ENCODE peak calls at places on chromosome 9, in five cellular contexts. W, O, D, C and A are unnamed samples.

GRCh38 chr9:127754761-127755557 is 19.9 kb upstream of the TOR2A start:
- DNase-seq in W (no peak), O (peak; percentile 77), D (no peak), C (peak; percentile 32), A (peak; percentile 79)

GRCh38 chr9:135878528-135879236 is 28.7 kb downstream of the CAMSAP1 start:
- DNase-seq in W (no peak), O (no peak), D (no peak), C (no peak), A (no peak)

GRCh38 chr9:13014484-13014883 is 239.7 kb downstream of the LURAP1L start:
- DNase-seq in W (no peak), O (no peak), D (peak; percentile 27), C (no peak), A (no peak)

GRCh38 chr9:127428348-127428747 is 4.2 kb downstream of the ZNF79 start:
- DNase-seq in W (no peak), O (no peak), D (no peak), C (no peak), A (no peak)

GRCh38 chr9:127858041-127858512 is 3.6 kb upstream of the ENG start:
- DNase-seq in W (no peak), O (no peak), D (peak; percentile 23), C (no peak), A (no peak)

GRCh38 chr9:4985376-4986266 is 549 bp downstream of the JAK2 start:
- DNase-seq in W (no peak), O (peak; percentile 12), D (peak; percentile 80), C (peak; percentile 15), A (peak; percentile 22)

GRCh38 chr9:72612449-72612848 is 91.0 kb downstream of the TMC1 start:
- DNase-seq in W (no peak), O (no peak), D (no peak), C (no peak), A (no peak)

GRCh38 chr9:97543568-97543967 is 42.1 kb downstream of the TMOD1 start:
- DNase-seq in W (no peak), O (no peak), D (peak; percentile 8), C (no peak), A (no peak)

GRCh38 chr9:85431396-85432102 is 310.2 kb downstream of the AGTPBP1 start:
- DNase-seq in W (no peak), O (no peak), D (peak; percentile 60), C (no peak), A (no peak)

GRCh38 chr9:91502475-91502874 is 78.8 kb upstream of the NFIL3 start:
- DNase-seq in W (no peak), O (no peak), D (no peak), C (no peak), A (no peak)

GRCh38 chr9:136332482-136332983 is 5.2 kb downstream of the GPSM1 start:
- DNase-seq in W (no peak), O (no peak), D (no peak), C (no peak), A (no peak)

GRCh38 chr9:112754578-112754977 is 4.0 kb downstream of the SNX30 start:
- DNase-seq in W (no peak), O (no peak), D (peak; percentile 76), C (no peak), A (no peak)

GRCh38 chr9:20658677-20659473 is 25.2 kb upstream of the FOCAD start:
- DNase-seq in W (no peak), O (no peak), D (peak; percentile 47), C (no peak), A (peak; percentile 13)

GRCh38 chr9:134967547-134967930 is 49.8 kb upstream of the FCN1 start:
- DNase-seq in W (no peak), O (no peak), D (no peak), C (no peak), A (no peak)